ENCODE peak calls at places on chromosomes 7 and 10, in nine cellular contexts. S is amniotic stem cell; A is cerebellum; G is WTC11; Y is iris pigment epithelial cell; D is activated CD4-positive, CD25-positive, alpha-beta regulatory T cell treated with anti-CD3 and anti-CD28 coated beads, Interleukin-2, amount 50 U/mL, for 72 hours; Z is pons; R is tibial nerve; O is H4. T is an unnamed sample.

GRCh38 chr7:27840314-27840713 is 100.4 kb downstream of the TAX1BP1 start:
- DNase-seq in S (no peak), A (no peak), G (no peak), Y (no peak), D (peak; percentile 43), Z (no peak), R (no peak), O (no peak), T (no peak)

GRCh38 chr7:24840543-24840942 is 83.3 kb upstream of the GSDME start:
- DNase-seq in S (no peak), A (no peak), G (no peak), Y (no peak), D (no peak), Z (no peak), R (no peak), O (no peak), T (no peak)

GRCh38 chr10:114285961-114286441 is 46.9 kb downstream of the VWA2 start:
- DNase-seq in S (no peak), A (no peak), G (no peak), Y (no peak), D (no peak), Z (no peak), R (no peak), O (no peak), T (no peak)

GRCh38 chr10:78972947-78973900 is 95.5 kb upstream of the ZMIZ1 start:
- DNase-seq in S (peak; percentile 71), A (peak; percentile 95), G (peak; percentile 71), Y (peak; percentile 94), D (peak; percentile 43), Z (peak; percentile 96), R (peak; percentile 72), O (peak; percentile 96), T (peak; percentile 96)

GRCh38 chr10:5607594-5607993 is 58.8 kb downstream of the ASB13 start:
- DNase-seq in S (no peak), A (no peak), G (no peak), Y (no peak), D (no peak), Z (no peak), R (no peak), O (no peak), T (no peak)

GRCh38 chr10:117461766-117462423 is 80.7 kb upstream of the EMX2 start:
- DNase-seq in S (no peak), A (no peak), G (no peak), Y (peak; percentile 88), D (no peak), Z (no peak), R (peak; percentile 31), O (peak; percentile 85), T (no peak)

GRCh38 chr7:47581821-47582747 is at the start of gene TNS3:
- DNase-seq in S (no peak), A (peak; percentile 54), G (peak; percentile 68), Y (peak; percentile 58), D (no peak), Z (no peak), R (no peak), O (no peak), T (no peak)

GRCh38 chr10:64867501-64867962 is 1346.3 kb downstream of the REEP3 start:
- DNase-seq in S (no peak), A (no peak), G (no peak), Y (no peak), D (no peak), Z (no peak), R (no peak), O (no peak), T (no peak)

GRCh38 chr10:118033905-118034304 is 12.8 kb downstream of the RAB11FIP2 start:
- DNase-seq in S (no peak), A (no peak), G (no peak), Y (no peak), D (no peak), Z (no peak), R (no peak), O (no peak), T (no peak)

GRCh38 chr7:132292803-132293202 is 283.5 kb downstream of the PLXNA4 start:
- DNase-seq in S (no peak), A (no peak), G (no peak), Y (no peak), D (no peak), Z (no peak), R (no peak), O (peak; percentile 30), T (no peak)

GRCh38 chr7:90655566-90655965 is 59.4 kb downstream of the CDK14 start:
- DNase-seq in S (peak; percentile 22), A (no peak), G (no peak), Y (peak; percentile 93), D (no peak), Z (no peak), R (no peak), O (peak; percentile 31), T (no peak)

GRCh38 chr10:10193848-10194247 is 823.8 kb upstream of the CELF2 start:
- DNase-seq in S (no peak), A (no peak), G (no peak), Y (no peak), D (no peak), Z (no peak), R (no peak), O (no peak), T (no peak)

GRCh38 chr10:125639846-125640245 is 43.1 kb downstream of the TEX36 start:
- DNase-seq in S (no peak), A (no peak), G (no peak), Y (peak; percentile 23), D (no peak), Z (no peak), R (no peak), O (no peak), T (no peak)

GRCh38 chr10:63862860-63863259 is 341.7 kb downstream of the REEP3 start:
- DNase-seq in S (no peak), A (no peak), G (no peak), Y (no peak), D (no peak), Z (no peak), R (no peak), O (no peak), T (no peak)

GRCh38 chr10:30013684-30014246 is 45.6 kb downstream of the JCAD start:
- DNase-seq in S (no peak), A (peak; percentile 17), G (no peak), Y (peak; percentile 69), D (no peak), Z (peak; percentile 25), R (no peak), O (no peak), T (no peak)

GRCh38 chr10:102542800-102543418 is 39.1 kb downstream of the SUFU start:
- DNase-seq in S (peak; percentile 17), A (no peak), G (no peak), Y (peak; percentile 78), D (no peak), Z (no peak), R (no peak), O (no peak), T (no peak)

GRCh38 chr7:18610331-18610948 is 114.9 kb downstream of the HDAC9 start:
- DNase-seq in S (no peak), A (no peak), G (peak; percentile 12), Y (peak; percentile 35), D (no peak), Z (peak; percentile 23), R (peak; percentile 41), O (peak; percentile 76), T (peak; percentile 20)

GRCh38 chr7:32163141-32163806 is 93.1 kb upstream of the PDE1C start:
- DNase-seq in S (peak; percentile 82), A (peak; percentile 84), G (no peak), Y (peak; percentile 87), D (no peak), Z (peak; percentile 11), R (peak; percentile 43), O (peak; percentile 91), T (no peak)

GRCh38 chr10:77819210-77820140 is 107.1 kb downstream of the DLG5 start:
- DNase-seq in S (no peak), A (no peak), G (no peak), Y (no peak), D (no peak), Z (no peak), R (no peak), O (no peak), T (no peak)

GRCh38 chr7:92841192-92841591 is 4.8 kb upstream of the CDK6 start:
- DNase-seq in S (no peak), A (no peak), G (no peak), Y (peak; percentile 61), D (no peak), Z (no peak), R (no peak), O (no peak), T (no peak)

GRCh38 chr7:2196381-2197378 is 36.1 kb downstream of the MAD1L1 start:
- DNase-seq in S (no peak), A (peak; percentile 20), G (no peak), Y (no peak), D (no peak), Z (no peak), R (no peak), O (no peak), T (no peak)

GRCh38 chr7:71752171-71752935 is 620.4 kb downstream of the GALNT17 start:
- DNase-seq in S (no peak), A (peak; percentile 81), G (peak; percentile 93), Y (peak; percentile 5), D (peak; percentile 47), Z (no peak), R (no peak), O (no peak), T (peak; percentile 26)

GRCh38 chr10:114301177-114301576 is 62.1 kb downstream of the VWA2 start:
- DNase-seq in S (no peak), A (no peak), G (no peak), Y (no peak), D (no peak), Z (no peak), R (no peak), O (no peak), T (no peak)

GRCh38 chr7:19116121-19117080 is 1.0 kb downstream of the TWIST1 start:
- DNase-seq in S (no peak), A (no peak), G (peak; percentile 50), Y (peak; percentile 58), D (no peak), Z (no peak), R (peak; percentile 11), O (peak; percentile 79), T (no peak)

GRCh38 chr10:11610151-11610854 is 1.1 kb downstream of the USP6NL start:
- DNase-seq in S (no peak), A (no peak), G (no peak), Y (no peak), D (no peak), Z (peak; percentile 37), R (no peak), O (no peak), T (peak; percentile 26)

GRCh38 chr10:87626422-87626892 is 33.2 kb upstream of the PAPSS2 start:
- DNase-seq in S (no peak), A (no peak), G (peak; percentile 26), Y (no peak), D (no peak), Z (no peak), R (no peak), O (no peak), T (no peak)

T was measured in globus pallidus.